ENCODE peak calls at places on chromosomes 16 and 17, in eight cellular contexts. G, C, P, R, B, L, Z and A are unnamed samples.

GRCh38 chr17:28818705-28819295 is 23.8 kb downstream of the FAM222B start:
- DNase-seq in G (no peak), C (no peak), P (no peak), R (no peak), B (no peak), L (no peak), Z (no peak), A (no peak)

GRCh38 chr16:15059324-15059723 is 3.5 kb upstream of the NTAN1 start:
- DNase-seq in G (no peak), C (no peak), P (no peak), R (no peak), B (no peak), L (no peak), Z (no peak), A (no peak)

GRCh38 chr17:43755389-43755875 is 3.2 kb downstream of the SOST start:
- DNase-seq in G (no peak), C (peak; percentile 45), P (peak; percentile 33), R (no peak), B (peak; percentile 60), L (peak; percentile 87), Z (no peak), A (no peak)

GRCh38 chr16:49442805-49443204 is 69.2 kb downstream of the C16orf78 start:
- DNase-seq in G (no peak), C (no peak), P (no peak), R (no peak), B (no peak), L (no peak), Z (no peak), A (no peak)

GRCh38 chr17:38536661-38537060 is 69.1 kb downstream of the SRCIN1 start:
- DNase-seq in G (no peak), C (no peak), P (no peak), R (no peak), B (peak; percentile 17), L (no peak), Z (no peak), A (no peak)

GRCh38 chr17:39009471-39010085 is 42.4 kb upstream of the FBXO47 start:
- DNase-seq in G (no peak), C (no peak), P (no peak), R (no peak), B (no peak), L (no peak), Z (no peak), A (no peak)

GRCh38 chr16:14186007-14186953 is 115.2 kb downstream of the MRTFB start:
- DNase-seq in G (peak; percentile 86), C (peak; percentile 79), P (peak; percentile 97), R (no peak), B (peak; percentile 92), L (peak; percentile 45), Z (no peak), A (no peak)

GRCh38 chr17:61699694-61700093 is 108.7 kb upstream of the NACA2 start:
- DNase-seq in G (no peak), C (no peak), P (no peak), R (no peak), B (no peak), L (no peak), Z (no peak), A (no peak)

GRCh38 chr16:15677447-15677846 is 27.4 kb downstream of the NDE1 start:
- DNase-seq in G (no peak), C (no peak), P (no peak), R (no peak), B (no peak), L (no peak), Z (no peak), A (no peak)

GRCh38 chr17:80943346-80944145 is 48.1 kb upstream of the CHMP6 start:
- DNase-seq in G (no peak), C (no peak), P (no peak), R (no peak), B (no peak), L (no peak), Z (no peak), A (no peak)

GRCh38 chr16:89912627-89913026 is 6.0 kb upstream of the MC1R start:
- DNase-seq in G (no peak), C (no peak), P (no peak), R (no peak), B (no peak), L (no peak), Z (no peak), A (no peak)

GRCh38 chr17:42354956-42355843 is 33.0 kb downstream of the STAT3 start:
- DNase-seq in G (peak; percentile 79), C (no peak), P (peak; percentile 39), R (no peak), B (peak; percentile 50), L (no peak), Z (no peak), A (no peak)

GRCh38 chr17:38844261-38844757 is 9.2 kb downstream of the RPL23 start:
- DNase-seq in G (peak; percentile 37), C (no peak), P (peak; percentile 17), R (no peak), B (peak; percentile 9), L (no peak), Z (peak; percentile 69), A (peak; percentile 51)

GRCh38 chr17:66190738-66191606 is 961 bp downstream of the CEP112 start:
- DNase-seq in G (peak; percentile 70), C (peak; percentile 79), P (peak; percentile 49), R (no peak), B (peak; percentile 84), L (no peak), Z (no peak), A (peak; percentile 16)

GRCh38 chr17:66198242-66198641 is 6.3 kb upstream of the CEP112 start:
- DNase-seq in G (no peak), C (no peak), P (no peak), R (no peak), B (no peak), L (no peak), Z (no peak), A (no peak)

GRCh38 chr17:66187718-66188117 is 4.2 kb downstream of the CEP112 start:
- DNase-seq in G (no peak), C (no peak), P (no peak), R (no peak), B (no peak), L (no peak), Z (no peak), A (no peak)

GRCh38 chr17:66191607-66192377 is at the start of gene CEP112:
- DNase-seq in G (peak; percentile 80), C (peak; percentile 53), P (peak; percentile 74), R (no peak), B (peak; percentile 72), L (peak; percentile 97), Z (no peak), A (peak; percentile 79)

GRCh38 chr17:66192378-66192687 is 400 bp upstream of the CEP112 start:
- DNase-seq in G (no peak), C (no peak), P (no peak), R (no peak), B (no peak), L (no peak), Z (no peak), A (no peak)
- H2AFZ ChIP-seq in G (peak overlapping the region; percentile 86), C (peak overlapping the region; percentile 95), P (peak overlapping the region; percentile 69), R (no peak overlapping the region), B (peak overlapping the region; percentile 10), L (no peak overlapping the region), Z (peak overlapping the region; percentile 92), A (no peak overlapping the region)

GRCh38 chr16:67393790-67394270 is 532 bp upstream of the TPPP3 start:
- DNase-seq in G (no peak), C (no peak), P (no peak), R (no peak), B (no peak), L (no peak), Z (no peak), A (no peak)
- H2AFZ ChIP-seq in G (peak overlapping the region; percentile 64), C (peak overlapping the region; percentile 96), P (no peak overlapping the region), R (no peak overlapping the region), B (peak overlapping the region; percentile 62), L (no peak overlapping the region), Z (no peak overlapping the region), A (no peak overlapping the region)

GRCh38 chr16:17589898-17590297 is 119.1 kb upstream of the XYLT1 start:
- DNase-seq in G (no peak), C (no peak), P (no peak), R (no peak), B (no peak), L (no peak), Z (no peak), A (no peak)

GRCh38 chr16:17590711-17591654 is 120.2 kb upstream of the XYLT1 start:
- DNase-seq in G (peak; percentile 72), C (no peak), P (no peak), R (no peak), B (peak; percentile 37), L (no peak), Z (no peak), A (no peak)

DNA sequence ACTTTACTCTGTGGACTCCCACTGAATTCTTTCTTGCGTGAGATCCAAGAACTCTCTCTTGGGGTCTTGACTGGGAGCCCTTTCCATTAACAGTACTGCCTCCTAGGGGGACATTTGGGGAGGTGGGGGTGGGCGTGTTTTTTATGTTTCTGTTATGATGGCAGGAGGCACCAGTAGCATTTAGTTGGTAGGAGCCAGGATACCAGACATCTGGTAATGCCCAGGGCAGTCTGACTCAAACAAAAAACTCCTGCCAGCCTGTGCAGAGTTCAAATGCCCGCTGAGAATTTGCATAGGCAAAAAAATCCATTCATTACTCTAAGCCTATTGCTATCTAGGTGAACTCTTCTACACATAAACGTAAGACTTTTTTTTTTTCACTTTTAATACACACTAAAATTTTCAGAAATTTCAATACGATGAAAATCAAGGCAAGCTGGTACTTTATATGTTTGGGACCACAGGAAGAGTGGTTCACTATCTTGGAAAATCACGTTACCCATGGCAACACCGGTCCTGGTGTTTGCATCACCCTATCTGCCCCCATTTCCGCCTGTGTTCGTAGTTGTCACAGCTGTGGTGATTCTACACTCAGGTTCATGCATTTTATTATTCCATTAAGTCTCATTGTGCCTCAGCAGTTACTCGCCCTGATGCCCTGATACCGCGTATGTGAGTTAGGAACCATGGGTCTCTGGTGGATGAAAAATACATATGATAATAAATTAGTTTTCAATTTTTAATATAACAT is 121.1 kb upstream of the XYLT1 start:
- DNase-seq in G (peak; percentile 54), C (no peak), P (no peak), R (no peak), B (no peak), L (no peak), Z (no peak), A (no peak)
- H2AFZ ChIP-seq in G (peak overlapping the region; percentile 39), C (no peak overlapping the region), P (no peak overlapping the region), R (no peak overlapping the region), B (no peak overlapping the region), L (no peak overlapping the region), Z (no peak overlapping the region), A (no peak overlapping the region)

DNA sequence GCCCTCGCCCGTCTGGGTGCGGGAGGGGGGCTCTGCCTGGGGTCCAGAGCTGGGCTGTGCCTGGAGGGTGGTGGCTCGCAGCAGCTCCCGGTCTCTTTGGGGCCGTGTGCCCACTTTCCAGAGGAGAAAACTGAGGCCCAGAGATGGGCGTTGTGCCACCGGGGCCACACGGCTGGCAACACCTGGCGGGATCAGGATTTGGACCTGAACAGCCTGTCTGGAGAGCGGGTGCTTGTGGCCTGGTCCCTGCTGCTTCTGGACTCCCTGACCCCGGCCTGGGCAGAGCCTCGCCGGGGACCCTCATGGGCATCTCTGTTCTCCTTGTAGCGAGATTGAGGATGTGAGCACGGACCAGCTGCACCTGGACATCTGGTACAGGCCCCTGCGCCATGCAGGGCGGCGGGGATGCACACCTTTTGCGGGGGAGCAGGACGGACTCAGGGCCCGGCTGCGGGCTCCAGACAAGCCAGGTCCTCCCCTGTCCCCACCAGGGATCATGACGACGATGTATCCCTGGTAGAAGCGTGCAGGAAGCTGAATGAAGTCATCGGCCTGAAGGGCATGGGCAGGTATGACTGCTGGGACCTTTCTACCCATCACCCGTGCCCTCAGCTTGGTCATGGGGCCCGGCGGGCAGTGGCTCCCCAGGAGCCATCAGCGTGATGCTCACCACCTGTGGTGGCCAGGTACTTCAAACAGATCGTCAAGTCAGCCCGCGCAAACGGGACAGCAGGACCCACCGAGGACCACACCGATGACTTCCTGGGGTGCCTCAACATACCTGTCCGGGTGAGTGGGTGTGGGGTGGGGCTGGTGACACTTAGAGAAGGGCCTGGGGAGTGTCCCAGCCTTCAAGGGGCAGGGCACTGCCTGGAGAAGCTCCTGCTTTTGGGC is 8.3 kb downstream of the BAIAP3 start:
- DNase-seq in G (no peak), C (no peak), P (no peak), R (no peak), B (no peak), L (no peak), Z (no peak), A (no peak)
- H2AFZ ChIP-seq in G (no peak overlapping the region), C (no peak overlapping the region), P (no peak overlapping the region), R (no peak overlapping the region), B (no peak overlapping the region), L (no peak overlapping the region), Z (no peak overlapping the region), A (no peak overlapping the region)